ENCODE peak calls at places on chromosomes 2 and 18, in seven cellular contexts. J is hepatocyte, B is SJSA1, A is tibial artery, N is K562, Z is left lung, K is lower lobe of right lung. F is an unnamed sample. For H3K27me3 and H3K4me1, the result is how much of the 10 kb centered on the place peaks cover.

GRCh38 chr2:235279965-235280364 is 213.9 kb upstream of the AGAP1 start:
- DNase-seq in Z (no peak), A (no peak), B (no peak), J (no peak), K (no peak), N (no peak), F (no peak)

GRCh38 chr2:8214221-8214620 is 467.6 kb upstream of the ID2 start:
- DNase-seq in A (no peak), K (no peak), J (no peak), B (no peak), N (no peak), Z (no peak), F (no peak)

GRCh38 chr2:54065411-54065810 is 50.0 kb upstream of the ACYP2 start:
- DNase-seq in A (no peak), B (peak), Z (no peak), J (no peak), K (no peak), N (no peak), F (no peak)

GRCh38 chr2:73985318-73986084 is 791 bp downstream of the TET3 start:
- DNase-seq in K (peak), Z (peak), B (peak), J (peak), A (peak), N (peak), F (no peak)

GRCh38 chr2:13046557-13047165 is 329.9 kb downstream of the TRIB2 start:
- DNase-seq in N (no peak), J (no peak), B (no peak), A (no peak), K (no peak), Z (no peak), F (no peak)

GRCh38 chr2:233135421-233135820 is 75.3 kb downstream of the INPP5D start:
- DNase-seq in J (no peak), Z (no peak), A (no peak), B (no peak), N (no peak), K (no peak), F (no peak)

GRCh38 chr2:15634846-15635490 is 43.3 kb downstream of the DDX1 start:
- DNase-seq in Z (no peak), B (no peak), N (no peak), J (no peak), A (no peak), K (no peak), F (no peak)

GRCh38 chr2:61645911-61646310 is 107.8 kb upstream of the XPO1 start:
- DNase-seq in J (no peak), N (no peak), B (peak), A (no peak), Z (no peak), K (no peak), F (no peak)

GRCh38 chr2:231039294-231039664 is 2.0 kb downstream of the C2orf72 start:
- DNase-seq in J (no peak), K (no peak), N (no peak), Z (no peak), A (no peak), B (no peak), F (no peak)

GRCh38 chr2:231039821-231040364 is 2.6 kb downstream of the C2orf72 start:
- DNase-seq in B (no peak), N (no peak), J (no peak), A (no peak), K (no peak), Z (no peak), F (no peak)

GRCh38 chr2:231043796-231044195 is 6.5 kb downstream of the C2orf72 start:
- DNase-seq in B (no peak), J (no peak), K (no peak), N (no peak), Z (no peak), A (no peak), F (no peak)

GRCh38 chr2:231038483-231039293 is 1.4 kb downstream of the C2orf72 start:
- DNase-seq in N (no peak), J (no peak), Z (no peak), K (no peak), A (no peak), B (no peak), F (no peak)

GRCh38 chr2:231041061-231041689 is 3.9 kb downstream of the C2orf72 start:
- DNase-seq in K (no peak), Z (no peak), A (no peak), B (no peak), N (no peak), J (no peak), F (no peak)
- H3K27me3 ChIP-seq in K (under half), Z (under half), A (half or more), B (under half), N (under half), J (under half), F (under half)

DNA sequence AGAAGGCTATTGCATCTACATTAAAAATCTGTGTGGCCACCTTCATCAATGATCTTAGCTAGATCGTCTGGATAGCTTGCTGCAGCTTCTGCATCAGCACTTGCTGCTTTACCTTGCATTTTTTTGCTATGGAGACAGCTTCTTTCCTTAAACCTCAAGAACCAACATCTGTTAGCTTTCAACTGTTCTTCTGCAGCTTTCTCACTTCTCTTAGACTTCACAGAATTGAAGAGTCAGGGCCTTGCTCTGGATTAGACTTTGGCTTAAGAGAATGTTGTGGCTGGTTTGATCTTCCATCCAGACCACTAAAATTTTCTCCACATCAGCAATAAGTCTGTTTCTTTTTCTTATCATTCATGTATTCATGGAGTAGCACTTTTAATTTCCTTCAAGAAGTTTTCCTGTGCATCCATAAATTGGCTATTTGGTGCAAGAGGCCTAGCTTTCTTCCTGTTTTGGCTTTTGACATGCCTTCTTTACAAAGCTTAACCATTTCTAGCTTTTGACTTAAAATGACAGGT is 54.4 kb upstream of the MAP4K4 start:
- DNase-seq in K (no peak), A (no peak), N (no peak), Z (no peak), J (no peak), B (no peak), F (no peak)
- H3K4me1 ChIP-seq in K (under half), A (under half), N (under half), Z (under half), J (under half), B (under half), F (under half)

GRCh38 chr18:48623468-48624220 is 84.8 kb downstream of the CTIF start:
- DNase-seq in B (peak), Z (no peak), K (no peak), N (no peak), J (no peak), A (no peak), F (no peak)

GRCh38 chr18:48619501-48619900 is 80.7 kb downstream of the CTIF start:
- DNase-seq in A (no peak), Z (no peak), J (no peak), K (no peak), N (no peak), B (no peak), F (no peak)

GRCh38 chr18:48622911-48623431 is 84.1 kb downstream of the CTIF start:
- DNase-seq in Z (no peak), B (peak), N (no peak), K (no peak), J (no peak), A (no peak), F (no peak)

GRCh38 chr18:48621240-48621639 is 82.4 kb downstream of the CTIF start:
- DNase-seq in N (no peak), A (no peak), K (no peak), Z (no peak), J (peak), B (peak), F (no peak)

GRCh38 chr18:48621815-48622555 is 83.2 kb downstream of the CTIF start:
- DNase-seq in K (no peak), B (peak), N (no peak), A (no peak), Z (no peak), J (no peak), F (no peak)
- H3K27ac ChIP-seq in K (peak), B (peak), N (no peak), A (peak), Z (no peak), J (no peak), F (no peak)

GRCh38 chr2:181626671-181627070 is 30.2 kb downstream of the CERKL start:
- DNase-seq in B (no peak), A (no peak), J (no peak), Z (no peak), N (no peak), K (no peak), F (no peak)
- H3K27me3 ChIP-seq in B (under half), A (under half), J (under half), Z (under half), N (under half), K (under half), F (under half)

DNA sequence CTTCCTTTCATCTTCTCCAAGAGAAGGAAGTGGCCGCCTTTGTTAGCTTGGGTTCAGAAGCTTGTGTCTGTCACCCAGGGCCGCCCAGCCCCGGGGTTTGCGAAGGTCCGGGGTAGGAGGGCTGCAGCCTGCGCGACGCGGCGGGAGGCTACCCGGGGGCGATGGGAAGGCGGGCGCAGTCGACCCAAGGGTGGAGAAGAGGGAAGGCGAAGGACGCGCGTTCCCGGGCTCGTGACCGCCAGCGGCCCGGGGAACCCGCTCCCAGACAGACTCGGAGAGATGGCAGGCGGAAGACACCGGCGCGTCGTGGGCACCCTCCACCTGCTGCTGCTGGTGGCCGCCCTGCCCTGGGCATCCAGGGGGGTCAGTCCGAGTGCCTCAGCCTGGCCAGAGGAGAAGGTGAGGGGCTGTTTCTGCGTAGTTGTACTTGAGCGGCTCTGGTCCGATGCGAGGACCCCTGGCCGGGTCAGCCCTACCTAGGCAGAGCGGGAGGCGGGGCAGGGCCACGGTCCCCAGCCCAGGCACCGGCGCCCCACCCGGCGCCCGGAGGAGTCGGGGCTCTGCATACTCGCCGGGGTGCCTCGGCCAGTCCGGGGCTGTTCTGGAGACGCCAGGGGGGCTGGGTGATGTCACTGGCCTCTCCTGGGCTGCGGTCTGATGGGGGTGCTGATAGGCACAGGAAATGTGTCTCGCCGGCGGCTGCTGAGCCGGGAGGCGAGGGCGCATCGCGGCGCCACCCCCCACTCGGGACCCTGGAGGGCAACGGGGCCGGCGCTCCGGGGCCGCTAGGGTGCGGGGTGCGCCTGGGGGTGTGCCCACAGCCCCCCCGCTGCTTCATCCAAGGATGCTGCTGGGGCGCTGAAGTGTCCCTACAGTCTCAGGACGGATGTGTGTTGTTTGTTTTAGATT is at the start of gene QPCT:
- DNase-seq in K (peak), A (peak), N (peak), B (peak), Z (peak), J (no peak), F (peak)
- H3K4me1 ChIP-seq in K (under half), A (under half), N (under half), B (under half), Z (under half), J (under half), F (under half)

DNA sequence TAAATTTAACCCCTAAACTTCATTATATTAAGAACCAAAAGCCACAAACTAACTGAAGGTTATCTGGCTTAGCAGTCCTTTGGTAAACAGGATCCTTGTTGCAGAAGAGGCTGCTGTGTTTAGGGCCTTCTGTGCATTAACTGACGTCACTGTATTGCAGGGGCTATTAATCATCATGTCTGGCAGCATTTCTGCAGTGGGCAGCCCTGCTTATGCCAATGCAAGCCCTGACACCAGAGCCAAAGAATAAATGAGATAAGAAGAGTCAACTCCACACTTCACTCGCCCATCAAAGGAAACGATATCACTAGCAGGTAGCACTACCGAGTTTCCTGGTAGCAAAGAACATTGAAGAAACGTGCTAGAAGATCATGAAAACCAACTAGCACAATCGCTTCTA is 110.6 kb downstream of the PLEKHM3 start:
- DNase-seq in Z (no peak), B (no peak), A (no peak), K (no peak), J (no peak), N (no peak), F (no peak)
- H3K27ac ChIP-seq in Z (no peak), B (no peak), A (no peak), K (no peak), J (no peak), N (no peak), F (no peak)

F was measured in heart left ventricle.